ENCODE peak calls at places on chromosomes 3 and 15, in ten cellular contexts. F, H, C, P, J, Y, E, U, A and Q are unnamed samples.

GRCh38 chr3:186653079-186653710 is 12.6 kb upstream of the HRG start:
- DNase-seq in A (no peak), U (no peak), C (no peak), E (no peak), Y (no peak), J (no peak), H (no peak), F (no peak), P (no peak), Q (no peak)

GRCh38 chr3:141231923-141232861 is 567 bp downstream of the PXYLP1 start:
- DNase-seq in U (peak), E (no peak), C (peak), Y (peak), A (no peak), F (peak), H (peak), P (no peak), J (peak), Q (peak)

GRCh38 chr15:83571820-83572707 is 81.9 kb upstream of the ADAMTSL3 start:
- DNase-seq in C (peak), U (peak), J (peak), P (no peak), E (no peak), H (peak), F (peak), Y (peak), A (no peak), Q (peak)

GRCh38 chr15:28921925-28922711 is 36.3 kb downstream of the APBA2 start:
- DNase-seq in Y (no peak), H (peak), P (no peak), J (no peak), A (no peak), U (no peak), C (no peak), F (no peak), E (no peak), Q (no peak)

GRCh38 chr3:65619391-65620298 is 419.1 kb downstream of the MAGI1 start:
- DNase-seq in J (peak), C (peak), U (peak), F (peak), P (no peak), A (no peak), Y (no peak), H (no peak), E (peak), Q (no peak)

GRCh38 chr3:14410501-14411165 is 8.2 kb downstream of the SLC6A6 start:
- DNase-seq in A (peak), P (peak), C (peak), F (peak), E (peak), Y (no peak), H (no peak), U (peak), J (peak), Q (no peak)

GRCh38 chr3:43691120-43692002 is 623 bp downstream of the ABHD5 start:
- DNase-seq in H (peak), U (peak), P (peak), Y (peak), F (peak), J (peak), E (peak), C (peak), A (no peak), Q (peak)

GRCh38 chr3:11558002-11558401 is 85.7 kb downstream of the VGLL4 start:
- DNase-seq in E (peak), H (no peak), U (peak), A (peak), J (no peak), P (no peak), Y (no peak), C (peak), F (peak), Q (no peak)

GRCh38 chr3:129503387-129504010 is 24.9 kb upstream of the RHO start:
- DNase-seq in A (no peak), E (no peak), P (no peak), U (no peak), C (no peak), F (peak), J (peak), Y (no peak), H (no peak), Q (no peak)

GRCh38 chr3:152474585-152474984 is 205.9 kb downstream of the MBNL1 start:
- DNase-seq in P (peak), E (peak), H (peak), A (no peak), Y (peak), F (peak), U (peak), J (peak), C (peak), Q (peak)

GRCh38 chr3:16429086-16429485 is 84.4 kb downstream of the RFTN1 start:
- DNase-seq in E (peak), U (no peak), A (no peak), J (no peak), P (no peak), Y (no peak), H (no peak), F (peak), C (peak), Q (no peak)

GRCh38 chr3:52216585-52217408 is 8.6 kb downstream of the TLR9 start:
- DNase-seq in P (no peak), F (peak), Y (no peak), H (no peak), E (peak), A (peak), U (peak), C (peak), J (no peak), Q (peak)

GRCh38 chr15:57772223-57772957 is 65.9 kb downstream of the POLR2M start:
- DNase-seq in H (peak), Y (no peak), P (no peak), J (peak), A (no peak), C (peak), F (peak), E (peak), U (no peak), Q (no peak)

GRCh38 chr15:49383266-49383665 is 39.8 kb upstream of the FGF7 start:
- DNase-seq in A (no peak), E (no peak), P (no peak), H (no peak), U (no peak), F (no peak), C (peak), Y (peak), J (no peak), Q (no peak)

GRCh38 chr15:76336254-76337046 is at the start of gene ISL2:
- DNase-seq in Y (peak), P (peak), F (peak), U (peak), H (peak), J (peak), C (peak), E (no peak), A (no peak), Q (peak)
- TF ChIP-seq EZH2 in Y (no peak), P (no peak), F (no peak), U (no peak), H (no peak), J (no peak), C (no peak), E (no peak), A (no peak), Q (peak)

GRCh38 chr3:120907659-120908029 is 361 bp upstream of the STXBP5L start:
- DNase-seq in H (no peak), J (no peak), A (no peak), P (no peak), U (no peak), Y (no peak), C (no peak), E (no peak), F (no peak), Q (no peak)

GRCh38 chr3:120908030-120908802 is at the start of gene STXBP5L:
- DNase-seq in U (peak), E (peak), P (peak), J (peak), Y (peak), C (peak), F (peak), H (peak), A (no peak), Q (peak)

GRCh38 chr3:120908803-120909601 is 997 bp downstream of the STXBP5L start:
- DNase-seq in F (no peak), H (no peak), J (no peak), Y (peak), A (no peak), E (no peak), P (no peak), U (no peak), C (peak), Q (no peak)

GRCh38 chr3:120909602-120909878 is 1.5 kb downstream of the STXBP5L start:
- DNase-seq in J (no peak), E (no peak), F (no peak), H (peak), A (no peak), P (no peak), U (no peak), Y (no peak), C (no peak), Q (no peak)
- TF ChIP-seq EZH2 in J (no peak), E (no peak), F (no peak), H (no peak), A (no peak), P (peak), U (no peak), Y (no peak), C (no peak), Q (peak)

GRCh38 chr3:132870596-132870995 is 148.4 kb upstream of the NPHP3 start:
- DNase-seq in Y (no peak), J (no peak), H (no peak), U (no peak), E (peak), P (no peak), F (no peak), A (no peak), C (no peak), Q (no peak)

GRCh38 chr3:132867526-132867925 is 145.3 kb upstream of the NPHP3 start:
- DNase-seq in A (no peak), H (no peak), C (no peak), E (no peak), F (no peak), U (no peak), Y (no peak), J (no peak), P (no peak), Q (no peak)

GRCh38 chr3:132872711-132873110 is 150.5 kb upstream of the NPHP3 start:
- DNase-seq in C (no peak), A (no peak), F (no peak), E (no peak), U (no peak), P (no peak), Y (no peak), H (no peak), J (no peak), Q (no peak)

GRCh38 chr3:132871956-132872355 is 149.7 kb upstream of the NPHP3 start:
- DNase-seq in C (no peak), P (no peak), H (no peak), J (no peak), Y (no peak), A (no peak), U (no peak), E (no peak), F (no peak), Q (no peak)

GRCh38 chr3:132867956-132868355 is 145.7 kb upstream of the NPHP3 start:
- DNase-seq in U (no peak), C (peak), F (peak), Y (no peak), P (no peak), J (no peak), A (no peak), E (peak), H (no peak), Q (no peak)
- TF ChIP-seq EZH2 in U (no peak), C (no peak), F (no peak), Y (no peak), P (no peak), J (no peak), A (no peak), E (no peak), H (no peak), Q (no peak)

DNA sequence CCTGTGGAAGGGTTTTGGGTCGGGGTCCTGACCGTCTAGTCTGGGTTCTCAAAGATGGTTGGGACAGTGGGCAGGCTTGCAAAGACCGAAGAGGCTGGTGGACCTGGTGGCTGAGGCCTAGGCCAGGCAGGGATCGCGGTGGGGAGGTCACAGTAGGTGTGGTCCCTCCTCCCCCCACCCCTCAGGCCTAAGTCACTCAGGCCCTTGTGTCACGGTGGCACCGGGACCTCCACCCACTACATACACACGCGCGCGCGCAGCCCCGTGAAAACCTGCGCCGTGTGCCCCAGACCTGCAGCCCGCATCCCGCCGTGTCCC is 24.2 kb downstream of the SEC61A1 start:
- DNase-seq in H (no peak), P (no peak), J (no peak), C (no peak), Y (no peak), U (peak), E (no peak), F (no peak), A (no peak), Q (no peak)
- TF ChIP-seq EZH2 in H (peak), P (no peak), J (no peak), C (no peak), Y (no peak), U (no peak), E (no peak), F (no peak), A (no peak), Q (no peak)

GRCh38 chr3:69385033-69385722 is 710 bp downstream of the FRMD4B start:
- DNase-seq in J (no peak), H (peak), Y (no peak), E (no peak), A (no peak), C (no peak), F (no peak), U (no peak), P (no peak), Q (no peak)
- TF ChIP-seq EZH2 in J (peak), H (no peak), Y (no peak), E (no peak), A (no peak), C (peak), F (peak), U (no peak), P (no peak), Q (no peak)